ENCODE peak calls at places on chromosomes 16 and 17, in five cellular contexts. L, J, Z, D and R are unnamed samples.

GRCh38 chr17:59154335-59154720 is 658 bp downstream of the SKA2 start:
- DNase-seq in L (peak; percentile 50), J (peak; percentile 43), D (no peak), Z (peak; percentile 31), R (no peak)

GRCh38 chr17:16363749-16364536 is 10.7 kb upstream of the CENPV start:
- DNase-seq in Z (peak; percentile 50), L (peak; percentile 61), D (peak; percentile 83), J (peak; percentile 41), R (no peak)

GRCh38 chr16:24508614-24509013 is 30.8 kb upstream of the RBBP6 start:
- DNase-seq in L (no peak), J (no peak), Z (peak; percentile 71), D (no peak), R (no peak)

GRCh38 chr17:69414408-69415274 is at the start of gene MAP2K6:
- DNase-seq in J (peak; percentile 6), Z (no peak), L (peak; percentile 30), D (peak; percentile 88), R (no peak)

GRCh38 chr17:22694362-22695227 is 1002.3 kb downstream of the KCNJ18 start:
- DNase-seq in J (no peak), Z (no peak), D (no peak), L (no peak), R (peak; percentile 7)

GRCh38 chr17:199806-200603 is 18.6 kb upstream of the DOC2B start:
- DNase-seq in D (no peak), J (peak; percentile 18), L (no peak), Z (no peak), R (no peak)

GRCh38 chr17:38632334-38632733 is 26.6 kb upstream of the SRCIN1 start:
- DNase-seq in D (no peak), L (no peak), J (no peak), Z (no peak), R (no peak)

GRCh38 chr16:89971495-89972243 is 23.1 kb downstream of the DEF8 start:
- DNase-seq in Z (no peak), J (no peak), D (no peak), L (no peak), R (no peak)